ENCODE peak calls at places on chromosomes 13 and 19, in eight cellular contexts. R is uterus; Z is psoas muscle; C is CD8-positive, alpha-beta memory T cell; K is cardiac muscle cell; J is PC-3; X is CD4-positive, alpha-beta T cell; N is prostate gland. O is an unnamed sample.

GRCh38 chr13:87622921-87623320 is 48.2 kb upstream of the SLITRK5 start:
- DNase-seq in R (no peak), Z (no peak), C (no peak), K (no peak), J (no peak), X (no peak), N (no peak), O (no peak)

GRCh38 chr19:5017235-5017634 is 48.3 kb downstream of the KDM4B start:
- DNase-seq in R (no peak), Z (no peak), C (no peak), K (no peak), J (no peak), X (no peak), N (no peak), O (no peak)

GRCh38 chr13:34308725-34309124 is 490.8 kb downstream of the RFC3 start:
- DNase-seq in R (no peak), Z (no peak), C (no peak), K (no peak), J (no peak), X (no peak), N (no peak), O (no peak)

GRCh38 chr13:20360835-20361412 is 128.8 kb upstream of the GJB6 start:
- DNase-seq in R (no peak), Z (no peak), C (no peak), K (no peak), J (no peak), X (no peak), N (no peak), O (no peak)

GRCh38 chr13:50192272-50192813 is 177.1 kb downstream of the KCNRG start:
- DNase-seq in R (no peak), Z (no peak), C (no peak), K (no peak), J (no peak), X (no peak), N (no peak), O (no peak)

GRCh38 chr19:54518844-54519243 is 16.2 kb downstream of the LAIR2 start:
- DNase-seq in R (peak; percentile 20), Z (no peak), C (no peak), K (peak; percentile 0), J (peak; percentile 90), X (no peak), N (no peak), O (no peak)

GRCh38 chr13:29165840-29166239 is 345.7 kb downstream of the MTUS2 start:
- DNase-seq in R (no peak), Z (no peak), C (no peak), K (no peak), J (no peak), X (no peak), N (no peak), O (no peak)

GRCh38 chr19:15337202-15337601 is 4.9 kb upstream of the BRD4 start:
- DNase-seq in R (no peak), Z (no peak), C (no peak), K (peak; percentile 38), J (peak; percentile 58), X (no peak), N (no peak), O (no peak)

GRCh38 chr13:44873486-44873885 is 115.8 kb downstream of the NUFIP1 start:
- DNase-seq in R (no peak), Z (no peak), C (no peak), K (peak; percentile 23), J (no peak), X (no peak), N (no peak), O (no peak)

GRCh38 chr13:33610471-33611015 is 207.4 kb upstream of the RFC3 start:
- DNase-seq in R (no peak), Z (peak; percentile 89), C (peak; percentile 30), K (peak; percentile 35), J (no peak), X (peak; percentile 29), N (peak; percentile 39), O (peak; percentile 40)

GRCh38 chr19:22263121-22263520 is 23.1 kb upstream of the ZNF729 start:
- DNase-seq in R (no peak), Z (no peak), C (no peak), K (no peak), J (no peak), X (no peak), N (no peak), O (no peak)

GRCh38 chr19:664913-665443 is 2.0 kb upstream of the RNF126 start:
- DNase-seq in R (peak; percentile 79), Z (peak; percentile 88), C (peak; percentile 65), K (peak; percentile 85), J (peak; percentile 82), X (peak; percentile 75), N (peak; percentile 65), O (peak; percentile 75)

GRCh38 chr13:29573190-29573589 is 22.3 kb downstream of the SLC7A1 start:
- DNase-seq in R (no peak), Z (peak; percentile 70), C (no peak), K (peak; percentile 39), J (no peak), X (no peak), N (peak; percentile 69), O (no peak)

GRCh38 chr13:34591801-34592454 is 350.1 kb upstream of the NBEA start:
- DNase-seq in R (no peak), Z (peak; percentile 70), C (no peak), K (no peak), J (no peak), X (no peak), N (peak; percentile 5), O (no peak)

GRCh38 chr19:658916-659839 is 3.8 kb downstream of the RNF126 start:
- DNase-seq in R (no peak), Z (peak; percentile 77), C (peak; percentile 78), K (peak; percentile 29), J (no peak), X (peak; percentile 23), N (peak; percentile 79), O (peak; percentile 47)

GRCh38 chr13:40697711-40698110 is 31.3 kb upstream of the FOXO1 start:
- DNase-seq in R (no peak), Z (no peak), C (no peak), K (no peak), J (no peak), X (no peak), N (no peak), O (no peak)

GRCh38 chr19:2309734-2310362 is 1.9 kb upstream of the LINGO3 start:
- DNase-seq in R (no peak), Z (no peak), C (no peak), K (peak; percentile 18), J (peak; percentile 43), X (no peak), N (no peak), O (no peak)

GRCh38 chr13:94251801-94252200 is 227.7 kb downstream of the DCT start:
- DNase-seq in R (no peak), Z (peak; percentile 59), C (no peak), K (peak; percentile 78), J (no peak), X (no peak), N (no peak), O (no peak)

DNA sequence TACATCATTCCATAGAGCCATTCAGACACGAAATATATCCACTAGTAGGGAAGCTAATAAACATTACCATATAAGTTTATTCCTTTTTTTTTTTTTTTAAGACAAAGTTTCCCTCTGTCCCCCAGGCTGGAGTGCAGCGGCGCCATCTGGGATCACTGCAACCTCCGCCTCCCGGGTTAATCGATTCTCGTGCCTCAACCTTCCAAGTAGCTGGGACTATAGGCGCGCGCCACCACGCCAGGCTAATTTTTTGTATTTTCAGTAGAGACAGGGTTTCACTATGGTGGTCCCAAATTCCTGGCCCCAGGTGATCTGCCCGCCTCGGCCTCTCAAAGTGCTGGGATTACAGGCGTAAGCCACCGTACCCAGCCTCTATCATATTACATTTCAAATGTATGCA is 612 bp upstream of the ZNF154 start:
- DNase-seq in R (no peak), Z (no peak), C (no peak), K (no peak), J (no peak), X (no peak), N (no peak), O (no peak)
- H3K9me3 ChIP-seq in R (peaks cover 92% of the 10 kb centered on the region), Z (peaks cover 17% of the 10 kb centered on the region), C (peaks cover 30% of the 10 kb centered on the region), K (no peaks in the 10 kb centered on the region), J (peaks cover 3% of the 10 kb centered on the region), X (peaks cover 77% of the 10 kb centered on the region), N (no peaks in the 10 kb centered on the region), O (peaks cover 21% of the 10 kb centered on the region)

DNA sequence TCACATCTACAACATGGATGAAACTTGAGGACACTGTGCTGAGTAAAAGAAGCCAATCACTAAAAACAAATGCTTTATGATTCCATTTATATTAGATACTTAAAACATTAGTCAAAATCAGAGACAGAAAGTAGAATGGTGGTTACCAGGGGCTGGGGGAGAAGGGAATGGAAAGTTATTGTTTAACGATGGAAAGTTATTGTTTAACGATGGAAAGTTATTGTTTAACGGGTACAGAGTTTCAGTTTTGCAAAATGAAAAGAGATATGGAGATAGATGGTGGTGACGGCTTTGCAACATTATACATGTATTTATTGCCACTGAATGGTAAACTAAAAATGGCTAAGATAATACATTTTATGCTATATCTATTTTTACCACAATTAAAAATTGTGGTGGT is 160.6 kb downstream of the TUBA3C start:
- DNase-seq in R (no peak), Z (no peak), C (no peak), K (no peak), J (no peak), X (no peak), N (no peak), O (no peak)
- H3K9me3 ChIP-seq in R (no peaks in the 10 kb centered on the region), Z (no peaks in the 10 kb centered on the region), C (no peaks in the 10 kb centered on the region), K (no peaks in the 10 kb centered on the region), J (peaks cover 23% of the 10 kb centered on the region), X (no peaks in the 10 kb centered on the region), N (no peaks in the 10 kb centered on the region), O (no peaks in the 10 kb centered on the region)

GRCh38 chr19:20640545-20640944 is 20.8 kb downstream of the ZNF626 start:
- DNase-seq in R (no peak), Z (no peak), C (no peak), K (no peak), J (no peak), X (no peak), N (no peak), O (no peak)

GRCh38 chr19:20640023-20640422 is 21.3 kb downstream of the ZNF626 start:
- DNase-seq in R (no peak), Z (no peak), C (no peak), K (no peak), J (no peak), X (no peak), N (no peak), O (no peak)
- H3K9me3 ChIP-seq in R (peaks cover 54% of the 10 kb centered on the region), Z (peaks cover 48% of the 10 kb centered on the region), C (peaks cover 15% of the 10 kb centered on the region), K (peaks cover 2% of the 10 kb centered on the region), J (peaks cover 8% of the 10 kb centered on the region), X (peaks cover 64% of the 10 kb centered on the region), N (no peaks in the 10 kb centered on the region), O (peaks cover 23% of the 10 kb centered on the region)

GRCh38 chr13:32314968-32315254 is 252 bp downstream of the ZAR1L start:
- DNase-seq in R (peak; percentile 43), Z (no peak), C (peak; percentile 80), K (peak; percentile 66), J (peak; percentile 5), X (peak; percentile 54), N (no peak), O (peak; percentile 14)

GRCh38 chr13:32315255-32316029 is at the start of the genes BRCA2 and ZAR1L:
- DNase-seq in R (peak; percentile 85), Z (peak; percentile 94), C (peak; percentile 85), K (peak; percentile 95), J (peak; percentile 81), X (peak; percentile 86), N (peak; percentile 82), O (peak; percentile 80)

GRCh38 chr13:32316476-32316875 is 1.2 kb downstream of the BRCA2 start:
- DNase-seq in R (no peak), Z (no peak), C (no peak), K (no peak), J (no peak), X (no peak), N (no peak), O (no peak)

GRCh38 chr13:32316030-32316344 is 679 bp downstream of the BRCA2 start:
- DNase-seq in R (no peak), Z (peak; percentile 49), C (no peak), K (no peak), J (no peak), X (no peak), N (no peak), O (no peak)

GRCh38 chr13:32314271-32314967 is 744 bp downstream of the ZAR1L start:
- DNase-seq in R (peak; percentile 18), Z (peak; percentile 57), C (no peak), K (no peak), J (no peak), X (no peak), N (no peak), O (no peak)
- H3K9me3 ChIP-seq in R (no peaks in the 10 kb centered on the region), Z (no peaks in the 10 kb centered on the region), C (no peaks in the 10 kb centered on the region), K (no peaks in the 10 kb centered on the region), J (no peaks in the 10 kb centered on the region), X (no peaks in the 10 kb centered on the region), N (no peaks in the 10 kb centered on the region), O (no peaks in the 10 kb centered on the region)

O was measured in T-helper 17 cell.